ENCODE peak calls at places on chromosomes 13 and 19, in six cellular contexts. One of them, this sample, is unnamed.

GRCh38 chr19:30387311-30388115 is 15.3 kb downstream of the ZNF536 start:
- DNase-seq in OCI-LY7: no peak
- DNase-seq in psoas muscle: no peak
- DNase-seq in adrenal gland: peak
- DNase-seq in ovary: no peak
- DNase-seq in heart right ventricle: peak
- DNase-seq in this sample: peak

GRCh38 chr13:70814684-70815083 is 706.4 kb upstream of the KLHL1 start:
- DNase-seq in OCI-LY7: no peak
- DNase-seq in psoas muscle: no peak
- DNase-seq in adrenal gland: no peak
- DNase-seq in ovary: no peak
- DNase-seq in heart right ventricle: no peak
- DNase-seq in this sample: no peak

GRCh38 chr13:32629866-32630265 is 43.6 kb downstream of the PDS5B start:
- DNase-seq in OCI-LY7: no peak
- DNase-seq in psoas muscle: no peak
- DNase-seq in adrenal gland: no peak
- DNase-seq in ovary: no peak
- DNase-seq in heart right ventricle: no peak
- DNase-seq in this sample: no peak

GRCh38 chr19:46692918-46693722 is 23.8 kb downstream of the PRKD2 start:
- DNase-seq in OCI-LY7: no peak
- DNase-seq in psoas muscle: no peak
- DNase-seq in adrenal gland: no peak
- DNase-seq in ovary: no peak
- DNase-seq in heart right ventricle: no peak
- DNase-seq in this sample: no peak

GRCh38 chr19:1250374-1251232 is 2.2 kb downstream of the MIDN start:
- DNase-seq in OCI-LY7: peak
- DNase-seq in psoas muscle: no peak
- DNase-seq in adrenal gland: peak
- DNase-seq in ovary: peak
- DNase-seq in heart right ventricle: peak
- DNase-seq in this sample: peak

GRCh38 chr19:56969726-56970125 is 129.2 kb upstream of the PEG3 start:
- DNase-seq in OCI-LY7: no peak
- DNase-seq in psoas muscle: no peak
- DNase-seq in adrenal gland: no peak
- DNase-seq in ovary: peak
- DNase-seq in heart right ventricle: no peak
- DNase-seq in this sample: no peak

GRCh38 chr13:45807520-45808099 is 43.9 kb downstream of the SIAH3 start:
- DNase-seq in OCI-LY7: peak
- DNase-seq in psoas muscle: no peak
- DNase-seq in adrenal gland: peak
- DNase-seq in ovary: no peak
- DNase-seq in heart right ventricle: peak
- DNase-seq in this sample: peak

GRCh38 chr19:14505488-14506239 is 9.7 kb upstream of the GIPC1 start:
- DNase-seq in OCI-LY7: peak
- DNase-seq in psoas muscle: peak
- DNase-seq in adrenal gland: no peak
- DNase-seq in ovary: no peak
- DNase-seq in heart right ventricle: no peak
- DNase-seq in this sample: peak

GRCh38 chr13:79341202-79341601 is 64.9 kb downstream of the RBM26 start:
- DNase-seq in OCI-LY7: no peak
- DNase-seq in psoas muscle: no peak
- DNase-seq in adrenal gland: no peak
- DNase-seq in ovary: no peak
- DNase-seq in heart right ventricle: no peak
- DNase-seq in this sample: no peak

GRCh38 chr13:61728468-61728867 is 312.8 kb upstream of the PCDH20 start:
- DNase-seq in OCI-LY7: no peak
- DNase-seq in psoas muscle: no peak
- DNase-seq in adrenal gland: no peak
- DNase-seq in ovary: no peak
- DNase-seq in heart right ventricle: peak
- DNase-seq in this sample: no peak

GRCh38 chr13:112104873-112105234 is 37.9 kb downstream of the SOX1 start:
- DNase-seq in OCI-LY7: no peak
- DNase-seq in psoas muscle: no peak
- DNase-seq in adrenal gland: no peak
- DNase-seq in ovary: no peak
- DNase-seq in heart right ventricle: no peak
- DNase-seq in this sample: no peak

GRCh38 chr13:66087149-66087780 is 1142.9 kb downstream of the PCDH9 start:
- DNase-seq in OCI-LY7: no peak
- DNase-seq in psoas muscle: no peak
- DNase-seq in adrenal gland: no peak
- DNase-seq in ovary: no peak
- DNase-seq in heart right ventricle: no peak
- DNase-seq in this sample: no peak

GRCh38 chr19:42653841-42654240 is 59.1 kb upstream of the CEACAM8 start:
- DNase-seq in OCI-LY7: no peak
- DNase-seq in psoas muscle: no peak
- DNase-seq in adrenal gland: no peak
- DNase-seq in ovary: no peak
- DNase-seq in heart right ventricle: no peak
- DNase-seq in this sample: no peak

GRCh38 chr13:73056054-73056962 is 2.5 kb upstream of the KLF5 start:
- DNase-seq in OCI-LY7: no peak
- DNase-seq in psoas muscle: no peak
- DNase-seq in adrenal gland: no peak
- DNase-seq in ovary: no peak
- DNase-seq in heart right ventricle: no peak
- DNase-seq in this sample: no peak

GRCh38 chr13:51826606-51827005 is 18.4 kb downstream of the TMEM272 start:
- DNase-seq in OCI-LY7: peak
- DNase-seq in psoas muscle: no peak
- DNase-seq in adrenal gland: no peak
- DNase-seq in ovary: peak
- DNase-seq in heart right ventricle: peak
- DNase-seq in this sample: no peak

GRCh38 chr19:4971424-4971793 is 2.5 kb downstream of the KDM4B start:
- DNase-seq in OCI-LY7: peak
- DNase-seq in psoas muscle: no peak
- DNase-seq in adrenal gland: peak
- DNase-seq in ovary: peak
- DNase-seq in heart right ventricle: no peak
- DNase-seq in this sample: peak

GRCh38 chr19:31286491-31286890 is 62.7 kb downstream of the TSHZ3 start:
- DNase-seq in OCI-LY7: no peak
- DNase-seq in psoas muscle: no peak
- DNase-seq in adrenal gland: no peak
- DNase-seq in ovary: no peak
- DNase-seq in heart right ventricle: no peak
- DNase-seq in this sample: no peak

GRCh38 chr19:51129716-51130115 is 5.0 kb downstream of the SIGLEC9 start:
- DNase-seq in OCI-LY7: no peak
- DNase-seq in psoas muscle: no peak
- DNase-seq in adrenal gland: no peak
- DNase-seq in ovary: no peak
- DNase-seq in heart right ventricle: no peak
- DNase-seq in this sample: no peak

GRCh38 chr19:58009301-58009665 is 6.7 kb upstream of the ZNF606 start:
- DNase-seq in OCI-LY7: no peak
- DNase-seq in psoas muscle: no peak
- DNase-seq in adrenal gland: no peak
- DNase-seq in ovary: no peak
- DNase-seq in heart right ventricle: no peak
- DNase-seq in this sample: no peak
- H3K4me3 ChIP-seq in OCI-LY7: no peak
- H3K4me3 ChIP-seq in psoas muscle: peak
- H3K4me3 ChIP-seq in adrenal gland: peak
- H3K4me3 ChIP-seq in ovary: peak
- H3K4me3 ChIP-seq in heart right ventricle: peak
- H3K4me3 ChIP-seq in this sample: peak

GRCh38 chr13:21150013-21150412 is 26.3 kb downstream of the SKA3 start:
- DNase-seq in OCI-LY7: no peak
- DNase-seq in psoas muscle: no peak
- DNase-seq in adrenal gland: no peak
- DNase-seq in ovary: no peak
- DNase-seq in heart right ventricle: no peak
- DNase-seq in this sample: no peak

GRCh38 chr13:21147827-21148226 is 28.5 kb downstream of the SKA3 start:
- DNase-seq in OCI-LY7: no peak
- DNase-seq in psoas muscle: no peak
- DNase-seq in adrenal gland: no peak
- DNase-seq in ovary: no peak
- DNase-seq in heart right ventricle: no peak
- DNase-seq in this sample: no peak

GRCh38 chr13:21148557-21149258 is 27.6 kb downstream of the SKA3 start:
- DNase-seq in OCI-LY7: no peak
- DNase-seq in psoas muscle: no peak
- DNase-seq in adrenal gland: no peak
- DNase-seq in ovary: no peak
- DNase-seq in heart right ventricle: no peak
- DNase-seq in this sample: no peak

GRCh38 chr13:21152251-21152899 is 24.0 kb downstream of the SKA3 start:
- DNase-seq in OCI-LY7: no peak
- DNase-seq in psoas muscle: no peak
- DNase-seq in adrenal gland: no peak
- DNase-seq in ovary: no peak
- DNase-seq in heart right ventricle: no peak
- DNase-seq in this sample: no peak

DNA sequence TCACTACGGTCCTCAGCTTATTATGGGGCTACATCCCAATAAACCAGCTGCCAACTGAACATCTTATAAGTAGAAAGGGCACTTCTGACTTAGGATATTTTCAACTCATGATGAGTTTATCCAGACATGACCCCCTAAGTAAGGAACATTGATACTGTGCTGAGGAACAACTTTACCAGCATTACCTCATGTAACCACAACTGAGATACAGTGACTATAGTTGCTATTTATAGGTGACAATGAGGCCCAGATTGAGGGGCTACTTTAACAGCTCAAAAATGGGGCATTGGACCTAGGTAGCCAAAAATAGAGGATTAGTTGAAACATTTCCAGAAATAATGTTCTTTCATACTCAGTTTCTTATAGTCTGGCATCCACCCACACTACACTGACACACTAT is 26.8 kb downstream of the SKA3 start:
- DNase-seq in OCI-LY7: no peak
- DNase-seq in psoas muscle: no peak
- DNase-seq in adrenal gland: no peak
- DNase-seq in ovary: no peak
- DNase-seq in heart right ventricle: no peak
- DNase-seq in this sample: no peak
- H3K27ac ChIP-seq in OCI-LY7: no peak
- H3K27ac ChIP-seq in psoas muscle: peak
- H3K27ac ChIP-seq in adrenal gland: no peak
- H3K27ac ChIP-seq in ovary: no peak
- H3K27ac ChIP-seq in heart right ventricle: no peak
- H3K27ac ChIP-seq in this sample: no peak

DNA sequence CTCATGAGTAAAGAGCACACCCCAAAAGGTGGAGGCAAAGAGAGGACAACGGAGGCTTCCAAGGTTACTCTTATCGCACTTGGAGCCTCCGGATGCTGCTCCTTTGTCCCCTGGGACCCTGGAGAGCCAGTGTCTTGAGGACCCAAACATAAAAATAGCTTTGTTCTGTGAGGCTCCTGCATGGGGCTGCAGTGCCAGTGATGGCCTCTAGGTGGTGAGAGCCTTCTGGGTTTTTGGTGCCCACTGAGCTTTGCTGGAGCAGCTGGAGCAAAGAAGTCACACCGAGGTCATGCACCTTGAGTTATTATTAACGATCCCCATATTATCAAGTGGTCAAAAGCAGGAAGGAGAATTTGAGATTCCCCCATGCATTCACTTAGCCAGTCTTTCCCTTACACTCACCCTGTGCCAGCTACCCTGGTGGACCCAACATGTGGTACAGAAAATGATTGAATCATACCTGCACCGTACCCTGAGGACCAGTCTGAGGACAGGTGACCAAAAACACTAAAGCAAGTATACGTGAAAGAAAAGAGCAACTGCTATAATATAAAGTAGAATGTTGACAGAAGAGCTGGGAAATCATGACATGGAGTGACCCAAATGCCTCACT is 41.5 kb downstream of the ZNF682 start:
- DNase-seq in OCI-LY7: peak
- DNase-seq in psoas muscle: peak
- DNase-seq in adrenal gland: no peak
- DNase-seq in ovary: no peak
- DNase-seq in heart right ventricle: peak
- DNase-seq in this sample: peak
- TF ChIP-seq CTCF in OCI-LY7: peak
- TF ChIP-seq CTCF in psoas muscle: peak
- TF ChIP-seq CTCF in adrenal gland: peak
- TF ChIP-seq CTCF in ovary: no peak
- TF ChIP-seq CTCF in heart right ventricle: peak
- TF ChIP-seq CTCF in this sample: peak

DNA sequence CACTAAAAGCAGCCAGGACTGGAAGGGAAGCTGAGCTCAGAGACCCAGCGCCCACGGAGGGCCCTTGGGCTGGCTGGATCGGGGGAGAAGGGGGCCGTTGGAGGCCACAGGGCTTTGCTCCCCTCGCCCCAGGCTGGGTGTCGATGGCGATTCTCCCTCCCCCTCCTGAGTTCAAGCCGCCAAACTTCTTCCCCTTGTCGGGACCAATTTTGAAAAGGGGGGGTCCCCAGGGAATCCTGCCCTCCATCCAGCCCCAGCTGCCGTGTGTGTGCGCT is 61.2 kb downstream of the COLGALT1 start:
- DNase-seq in OCI-LY7: no peak
- DNase-seq in psoas muscle: no peak
- DNase-seq in adrenal gland: no peak
- DNase-seq in ovary: no peak
- DNase-seq in heart right ventricle: no peak
- DNase-seq in this sample: no peak
- H3K4me3 ChIP-seq in OCI-LY7: no peak
- H3K4me3 ChIP-seq in psoas muscle: peak
- H3K4me3 ChIP-seq in adrenal gland: no peak
- H3K4me3 ChIP-seq in ovary: no peak
- H3K4me3 ChIP-seq in heart right ventricle: no peak
- H3K4me3 ChIP-seq in this sample: no peak

DNA sequence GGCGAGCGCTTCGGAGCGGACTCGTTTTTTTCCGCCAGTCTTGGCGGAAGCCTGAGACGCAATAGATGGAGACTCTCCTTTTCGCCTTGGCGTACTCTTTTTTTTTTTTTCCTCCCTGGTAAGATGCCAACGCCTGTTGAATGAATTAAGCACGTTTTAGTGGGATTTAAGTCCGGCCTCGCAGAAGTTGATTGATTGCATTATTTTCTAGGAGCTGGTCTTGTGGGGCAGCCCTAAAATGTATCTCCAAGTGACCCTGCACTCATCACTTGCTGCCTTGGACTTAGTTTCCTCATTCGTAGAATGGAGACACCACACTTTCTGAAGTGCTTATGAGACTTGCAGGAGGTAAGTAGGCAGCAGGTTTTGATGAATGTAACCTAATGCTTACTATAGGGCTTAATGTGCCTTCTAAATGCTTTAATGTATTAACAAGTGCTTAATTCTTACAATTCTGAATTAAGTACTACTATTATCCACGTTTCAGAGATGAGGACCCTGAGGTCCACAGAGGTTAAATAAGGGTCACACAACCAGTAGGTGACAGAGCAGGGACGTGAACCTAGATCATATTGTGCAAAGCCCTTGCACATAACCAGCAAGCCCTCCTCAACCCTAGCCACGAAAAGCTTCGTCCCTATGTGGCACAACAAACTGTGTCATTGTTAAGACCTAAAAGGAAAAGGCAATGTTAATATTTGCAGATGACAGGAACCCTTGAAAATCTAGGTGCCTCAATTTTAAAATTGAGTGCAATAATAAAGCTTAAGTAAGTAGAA is 477 bp upstream of the ARGLU1 start:
- DNase-seq in OCI-LY7: peak
- DNase-seq in psoas muscle: no peak
- DNase-seq in adrenal gland: no peak
- DNase-seq in ovary: no peak
- DNase-seq in heart right ventricle: no peak
- DNase-seq in this sample: no peak
- H3K27ac ChIP-seq in OCI-LY7: peak
- H3K27ac ChIP-seq in psoas muscle: peak
- H3K27ac ChIP-seq in adrenal gland: peak
- H3K27ac ChIP-seq in ovary: peak
- H3K27ac ChIP-seq in heart right ventricle: peak
- H3K27ac ChIP-seq in this sample: peak